ENCODE peak calls at places on chromosome 22, in seven cellular contexts. E is NB4, L is body of pancreas, K is esophagus squamous epithelium, R is GM13977, A is Peyer's patch, Q is heart left ventricle. S is an unnamed sample.

GRCh38 chr22:27594020-27594419 is 207.5 kb downstream of the MN1 start:
- DNase-seq in E (peak; percentile 11), L (no peak), K (no peak), R (no peak), A (no peak), Q (no peak), S (no peak)

GRCh38 chr22:18008136-18008535 is 16.2 kb downstream of the MICAL3 start:
- DNase-seq in E (no peak), L (no peak), K (no peak), R (no peak), A (no peak), Q (no peak), S (no peak)

GRCh38 chr22:43789452-43789851 is 22.7 kb downstream of the EFCAB6 start:
- DNase-seq in E (no peak), L (peak; percentile 31), K (no peak), R (no peak), A (no peak), Q (no peak), S (no peak)

GRCh38 chr22:29016067-29016938 is 45.3 kb downstream of the C22orf31 start:
- DNase-seq in E (no peak), L (no peak), K (no peak), R (no peak), A (no peak), Q (no peak), S (peak; percentile 67)

GRCh38 chr22:25334091-25334490 is 114.7 kb downstream of the CRYBB2 start:
- DNase-seq in E (peak; percentile 84), L (no peak), K (no peak), R (no peak), A (peak; percentile 75), Q (peak; percentile 88), S (peak; percentile 79)

GRCh38 chr22:44664149-44664548 is 37.9 kb upstream of the PRR5 start:
- DNase-seq in E (peak; percentile 80), L (peak; percentile 39), K (no peak), R (peak; percentile 57), A (peak; percentile 89), Q (peak; percentile 86), S (peak; percentile 77)

GRCh38 chr22:39207141-39208012 is 37.4 kb downstream of the PDGFB start:
- DNase-seq in E (no peak), L (peak; percentile 92), K (no peak), R (no peak), A (peak; percentile 45), Q (no peak), S (no peak)

GRCh38 chr22:29702931-29703594 is 16.7 kb upstream of the CABP7 start:
- DNase-seq in E (peak; percentile 40), L (no peak), K (no peak), R (peak; percentile 45), A (no peak), Q (peak; percentile 59), S (no peak)

GRCh38 chr22:43110444-43110926 is at the start of gene BIK:
- DNase-seq in E (peak; percentile 81), L (peak; percentile 52), K (no peak), R (peak; percentile 64), A (peak; percentile 77), Q (peak; percentile 73), S (peak; percentile 44)

GRCh38 chr22:37549704-37550059 is 10.6 kb upstream of the CDC42EP1 start:
- DNase-seq in E (no peak), L (peak; percentile 93), K (no peak), R (no peak), A (no peak), Q (no peak), S (no peak)
- TF ChIP-seq CTCF in E (peak; percentile 5), L (peak; percentile 74), K (no peak), R (no peak), A (no peak), Q (no peak), S (no peak)

GRCh38 chr22:22976033-22976922 is 88.7 kb downstream of the IGLL5 start:
- DNase-seq in E (no peak), L (no peak), K (no peak), R (no peak), A (no peak), Q (no peak), S (no peak)
- TF ChIP-seq CTCF in E (no peak), L (no peak), K (no peak), R (no peak), A (no peak), Q (no peak), S (no peak)

DNA sequence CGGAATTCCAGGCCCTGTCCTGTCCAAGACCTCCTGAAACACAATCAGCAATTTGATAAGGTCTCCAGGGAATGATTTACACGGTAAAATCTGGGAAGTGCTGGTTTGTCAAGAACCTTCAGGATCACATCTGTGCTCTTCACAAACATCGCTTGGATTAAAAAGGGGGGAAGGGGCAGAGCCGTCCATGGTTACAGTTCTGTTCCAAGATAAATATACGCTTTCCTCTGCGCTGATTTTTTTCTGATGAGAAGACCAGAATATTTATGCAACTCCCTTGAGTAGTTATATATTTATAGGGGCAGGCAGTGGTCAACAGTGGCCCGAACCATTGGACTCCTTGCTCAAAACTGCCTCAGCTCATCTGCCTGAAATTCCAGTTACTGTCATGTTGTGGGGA is 9.2 kb upstream of the APOL5 start:
- DNase-seq in E (no peak), L (no peak), K (no peak), R (peak; percentile 1), A (no peak), Q (no peak), S (no peak)
- TF ChIP-seq CTCF in E (no peak), L (no peak), K (no peak), R (no peak), A (no peak), Q (no peak), S (no peak)

DNA sequence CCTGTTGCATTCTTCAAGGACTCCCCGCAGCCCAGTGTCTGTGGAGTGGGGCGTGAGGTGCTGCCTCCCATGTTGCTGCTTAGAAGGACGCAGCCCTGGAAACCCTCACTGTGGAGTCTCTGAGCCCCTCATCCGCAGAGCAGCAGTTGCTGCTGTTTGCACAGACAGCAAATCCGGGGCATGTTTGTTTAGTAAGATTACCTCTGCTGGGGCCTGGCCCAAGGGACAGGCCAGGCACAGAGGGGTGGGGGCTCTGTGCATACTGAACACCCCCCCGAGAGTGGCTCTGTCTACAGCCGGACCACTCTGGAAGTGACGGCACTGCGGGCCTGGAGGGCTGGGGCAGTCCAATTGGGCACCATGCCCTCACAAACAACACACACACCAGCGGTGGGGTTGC is 22.9 kb upstream of the CCDC188 start:
- DNase-seq in E (no peak), L (no peak), K (no peak), R (no peak), A (no peak), Q (no peak), S (no peak)
- TF ChIP-seq CTCF in E (no peak), L (no peak), K (no peak), R (no peak), A (no peak), Q (no peak), S (no peak)

DNA sequence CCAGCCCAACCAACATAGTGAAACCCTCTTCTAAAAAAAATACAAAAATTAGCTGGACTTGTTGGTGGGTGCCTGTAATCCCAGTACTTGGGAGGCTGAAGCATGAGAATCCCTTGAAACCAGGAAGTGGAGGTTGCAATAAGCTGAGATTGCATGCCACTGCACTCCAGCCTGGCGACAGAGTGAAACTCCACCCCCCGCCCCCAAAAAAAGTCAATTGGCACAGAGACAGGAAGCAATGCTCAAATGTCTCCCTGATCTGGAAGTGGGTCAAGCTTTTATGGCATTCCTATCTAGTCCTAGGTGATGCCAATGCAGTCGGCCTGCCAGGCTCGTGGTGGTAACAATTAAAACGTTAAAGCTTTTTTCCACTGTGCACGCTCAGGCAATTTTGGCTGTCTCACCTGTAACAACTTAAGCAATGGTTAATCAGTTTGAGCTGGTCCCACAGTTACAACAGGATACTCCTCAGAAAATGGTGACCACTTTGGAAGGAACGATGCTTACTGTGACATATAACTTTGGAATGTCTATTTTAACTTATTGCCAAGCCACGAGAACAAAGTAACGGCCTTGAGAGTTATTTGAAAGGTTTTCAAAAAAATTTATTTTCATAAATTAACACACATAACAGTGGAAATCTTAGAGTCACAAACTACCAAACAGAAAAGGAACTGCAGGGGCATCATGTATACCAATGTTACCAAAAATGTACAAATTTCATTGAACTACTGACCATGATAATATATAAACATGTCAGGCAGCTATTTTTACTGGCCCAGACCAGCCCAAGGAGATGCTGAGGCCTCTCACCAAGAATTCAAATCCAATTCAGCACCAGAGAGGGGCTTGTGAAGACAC is 19.0 kb upstream of the PISD start:
- DNase-seq in E (no peak), L (no peak), K (no peak), R (no peak), A (no peak), Q (no peak), S (no peak)
- TF ChIP-seq CTCF in E (no peak), L (no peak), K (no peak), R (no peak), A (no peak), Q (no peak), S (no peak)

DNA sequence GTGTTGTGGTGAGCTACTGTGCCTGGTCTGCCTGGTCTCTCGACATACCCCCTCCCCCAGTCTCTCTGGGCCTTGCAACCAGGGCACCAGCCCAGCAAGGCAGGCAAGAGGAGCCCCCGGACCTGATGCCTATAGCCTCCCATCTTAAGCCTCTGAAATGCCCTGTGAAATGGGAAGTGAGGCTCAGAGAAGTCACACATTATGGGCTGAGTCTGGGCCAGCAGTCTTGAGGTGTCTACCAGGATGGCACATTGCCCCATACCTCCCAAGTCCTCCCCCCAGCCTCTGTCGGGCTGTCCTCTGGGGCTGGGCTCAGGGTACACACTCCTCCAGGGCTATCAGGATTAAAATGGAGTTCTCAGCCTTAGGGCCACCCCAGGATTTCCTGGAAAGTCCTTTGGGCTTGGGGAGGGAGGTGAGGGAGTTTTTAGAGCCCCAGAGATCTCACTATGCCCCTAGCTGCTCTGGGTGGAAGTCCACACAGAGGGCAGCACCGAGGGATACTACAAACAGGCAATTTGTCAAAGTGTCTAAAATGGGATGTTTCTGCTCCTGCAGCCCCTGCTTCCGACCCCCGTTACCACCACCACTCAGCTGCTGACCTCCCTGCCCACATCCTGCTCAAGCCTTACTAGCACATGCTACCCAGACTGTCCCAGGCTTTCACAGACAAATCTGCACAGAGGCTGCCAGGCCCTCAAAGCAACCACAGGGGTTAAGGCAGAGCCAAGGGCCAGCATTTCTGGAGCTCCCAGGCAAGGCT is 3.1 kb upstream of the SH3BP1 start:
- DNase-seq in E (peak; percentile 90), L (no peak), K (no peak), R (peak; percentile 57), A (peak; percentile 82), Q (no peak), S (peak; percentile 69)
- TF ChIP-seq CTCF in E (peak; percentile 36), L (no peak), K (no peak), R (peak; percentile 23), A (peak; percentile 12), Q (no peak), S (peak; percentile 41)

GRCh38 chr22:19625331-19626041 is 88.8 kb upstream of the SEPTIN5 start:
- DNase-seq in E (no peak), L (no peak), K (no peak), R (no peak), A (peak; percentile 41), Q (no peak), S (no peak)

GRCh38 chr22:19620742-19621371 is 93.4 kb upstream of the SEPTIN5 start:
- DNase-seq in E (no peak), L (no peak), K (no peak), R (no peak), A (no peak), Q (no peak), S (no peak)

GRCh38 chr22:19619144-19620009 is 94.9 kb upstream of the SEPTIN5 start:
- DNase-seq in E (no peak), L (no peak), K (no peak), R (peak; percentile 77), A (no peak), Q (no peak), S (no peak)

GRCh38 chr22:19622061-19622441 is 92.3 kb upstream of the SEPTIN5 start:
- DNase-seq in E (peak; percentile 38), L (no peak), K (no peak), R (peak; percentile 58), A (peak; percentile 68), Q (no peak), S (no peak)

GRCh38 chr22:19621372-19622060 is 92.8 kb upstream of the SEPTIN5 start:
- DNase-seq in E (no peak), L (no peak), K (no peak), R (no peak), A (no peak), Q (no peak), S (no peak)
- TF ChIP-seq CTCF in E (no peak), L (no peak), K (no peak), R (no peak), A (no peak), Q (no peak), S (no peak)